ENCODE peak calls at places on chromosomes 5 and 9, in nine cellular contexts. A, Q, F, C, M, O, N, J and I are unnamed samples.

GRCh38 chr9:1429328-1429727 is 379.2 kb downstream of the DMRT2 start:
- DNase-seq in O (no peak), N (no peak), J (peak), C (no peak), M (no peak), F (no peak), Q (no peak), A (peak), I (no peak)

GRCh38 chr5:44365351-44365750 is 23.9 kb downstream of the FGF10 start:
- DNase-seq in F (peak), M (no peak), O (peak), Q (peak), C (no peak), N (no peak), J (peak), A (no peak), I (no peak)

GRCh38 chr5:53406630-53407316 is 73.7 kb upstream of the FST start:
- DNase-seq in N (no peak), Q (peak), A (peak), O (no peak), M (no peak), F (peak), C (peak), J (peak), I (peak)

GRCh38 chr9:9893837-9894236 is 719.0 kb downstream of the PTPRD start:
- DNase-seq in F (no peak), J (peak), Q (no peak), N (no peak), M (no peak), O (no peak), C (peak), A (no peak), I (no peak)

GRCh38 chr9:581673-582497 is 259.6 kb upstream of the DMRT1 start:
- DNase-seq in A (peak), J (no peak), F (no peak), M (no peak), C (no peak), O (no peak), N (peak), Q (no peak), I (no peak)

GRCh38 chr9:26169684-26170083 is 491.4 kb upstream of the TUSC1 start:
- DNase-seq in J (peak), Q (no peak), M (no peak), O (no peak), F (peak), C (no peak), A (peak), N (no peak), I (peak)

GRCh38 chr9:127862075-127863011 is 7.9 kb upstream of the ENG start:
- DNase-seq in A (no peak), N (peak), F (no peak), M (peak), O (no peak), Q (no peak), J (no peak), C (no peak), I (no peak)

GRCh38 chr5:96123418-96123817 is 161.8 kb upstream of the ELL2 start:
- DNase-seq in N (no peak), M (no peak), C (no peak), F (no peak), Q (no peak), A (no peak), O (no peak), J (no peak), I (no peak)

GRCh38 chr9:69071059-69071458 is 35.5 kb downstream of the FXN start:
- DNase-seq in M (no peak), J (no peak), O (no peak), N (no peak), Q (peak), F (no peak), C (no peak), A (no peak), I (no peak)

GRCh38 chr5:54701179-54701578 is 183.6 kb downstream of the SNX18 start:
- DNase-seq in Q (peak), M (no peak), O (peak), N (peak), A (peak), C (peak), F (peak), J (peak), I (peak)

GRCh38 chr5:65059681-65060598 is 291.2 kb downstream of the CWC27 start:
- DNase-seq in Q (peak), F (peak), J (peak), N (no peak), O (no peak), C (peak), M (no peak), A (no peak), I (peak)

GRCh38 chr5:6456766-6457370 is 8.2 kb downstream of the UBE2QL1 start:
- DNase-seq in O (no peak), N (no peak), C (no peak), M (no peak), J (no peak), Q (no peak), F (no peak), A (no peak), I (no peak)

GRCh38 chr5:122035913-122036312 is 42.1 kb downstream of the LOX start:
- DNase-seq in Q (no peak), O (no peak), J (no peak), C (no peak), F (no peak), A (no peak), N (no peak), M (no peak), I (no peak)

GRCh38 chr5:38329132-38329715 is 70.9 kb downstream of the EGFLAM start:
- DNase-seq in J (peak), F (no peak), O (no peak), C (peak), Q (no peak), A (peak), M (no peak), N (no peak), I (no peak)

GRCh38 chr5:38745836-38746732 is 99.7 kb upstream of the OSMR start:
- DNase-seq in N (no peak), J (no peak), M (no peak), F (no peak), O (no peak), A (no peak), Q (no peak), C (no peak), I (no peak)

GRCh38 chr5:59221769-59222168 is 638.9 kb downstream of the RAB3C start:
- DNase-seq in A (no peak), F (no peak), M (no peak), J (no peak), Q (no peak), N (no peak), O (no peak), C (no peak), I (no peak)
- TF ChIP-seq CTCF in A (no peak), F (no peak), M (no peak), J (no peak), Q (no peak), N (no peak), O (no peak), C (peak), I (no peak)

GRCh38 chr9:74282526-74283253 is 214.4 kb upstream of the RORB start:
- DNase-seq in O (no peak), J (no peak), M (no peak), A (no peak), F (no peak), N (no peak), C (no peak), Q (no peak), I (no peak)

GRCh38 chr9:74285075-74285474 is 212.1 kb upstream of the RORB start:
- DNase-seq in O (no peak), A (peak), F (no peak), N (no peak), M (no peak), C (no peak), J (peak), Q (no peak), I (no peak)

GRCh38 chr9:74277532-74277931 is 219.6 kb upstream of the RORB start:
- DNase-seq in M (peak), A (no peak), N (no peak), O (no peak), Q (no peak), F (no peak), J (no peak), C (no peak), I (no peak)

GRCh38 chr9:74284596-74284995 is 212.5 kb upstream of the RORB start:
- DNase-seq in O (no peak), A (no peak), Q (no peak), F (no peak), J (no peak), N (no peak), M (no peak), C (no peak), I (no peak)

DNA sequence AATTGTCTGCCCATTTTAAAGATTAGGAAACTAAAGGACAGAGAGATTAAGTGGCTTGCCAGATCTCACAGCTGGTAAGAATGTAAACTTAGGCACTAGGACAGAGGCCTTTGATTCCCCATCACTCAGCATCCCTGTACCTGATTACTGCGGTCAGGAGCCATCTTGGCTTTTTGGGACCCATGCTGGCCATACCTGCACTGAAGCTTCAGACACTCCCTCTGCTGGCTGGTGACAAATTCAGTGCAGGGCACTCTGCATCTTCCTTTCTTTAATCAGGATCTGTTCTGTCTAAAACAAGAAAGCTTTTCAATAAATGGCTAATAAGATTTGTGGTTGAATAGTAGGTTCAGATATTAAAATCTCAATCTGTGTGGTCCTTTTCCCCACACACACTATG is 215.5 kb upstream of the RORB start:
- DNase-seq in O (no peak), J (no peak), M (no peak), A (peak), C (no peak), N (no peak), F (no peak), Q (no peak), I (no peak)
- TF ChIP-seq CTCF in O (no peak), J (peak), M (no peak), A (no peak), C (peak), N (no peak), F (no peak), Q (no peak), I (no peak)

DNA sequence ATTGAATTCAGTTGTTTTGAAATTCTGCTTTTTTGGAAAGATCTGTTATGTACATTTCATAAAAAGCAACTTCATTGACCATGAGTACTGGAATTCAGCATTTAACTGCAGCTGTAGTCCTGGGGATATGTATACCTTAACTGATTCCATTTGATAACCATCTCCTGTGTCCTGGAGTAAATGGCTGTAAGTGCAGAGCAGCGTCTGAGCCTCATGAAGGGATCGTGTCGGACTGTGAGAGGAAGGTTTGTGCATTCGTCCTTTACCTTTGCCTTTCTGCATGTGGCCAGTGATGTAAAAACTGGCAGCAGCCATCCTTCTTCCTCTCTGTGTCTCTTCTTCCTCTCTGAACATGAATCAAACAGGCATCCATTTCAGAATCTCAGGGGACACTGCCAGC is 287.2 kb downstream of the FANCC start:
- DNase-seq in J (no peak), Q (no peak), F (no peak), M (no peak), O (no peak), C (no peak), N (no peak), A (no peak), I (no peak)
- TF ChIP-seq CTCF in J (no peak), Q (no peak), F (no peak), M (no peak), O (no peak), C (no peak), N (no peak), A (no peak), I (no peak)

GRCh38 chr9:99128133-99128406 is 23.2 kb downstream of the TGFBR1 start:
- DNase-seq in J (no peak), M (no peak), F (no peak), A (no peak), O (no peak), C (no peak), Q (no peak), N (no peak), I (no peak)

GRCh38 chr9:99127372-99128132 is 22.6 kb downstream of the TGFBR1 start:
- DNase-seq in J (peak), C (peak), F (peak), O (peak), M (no peak), A (no peak), N (no peak), Q (peak), I (peak)

GRCh38 chr9:99130069-99130468 is 25.2 kb downstream of the TGFBR1 start:
- DNase-seq in J (no peak), F (no peak), M (no peak), C (no peak), Q (no peak), A (no peak), O (no peak), N (no peak), I (no peak)

GRCh38 chr9:99126312-99126711 is 21.4 kb downstream of the TGFBR1 start:
- DNase-seq in M (no peak), J (peak), F (peak), N (no peak), Q (no peak), A (no peak), O (no peak), C (no peak), I (no peak)

DNA sequence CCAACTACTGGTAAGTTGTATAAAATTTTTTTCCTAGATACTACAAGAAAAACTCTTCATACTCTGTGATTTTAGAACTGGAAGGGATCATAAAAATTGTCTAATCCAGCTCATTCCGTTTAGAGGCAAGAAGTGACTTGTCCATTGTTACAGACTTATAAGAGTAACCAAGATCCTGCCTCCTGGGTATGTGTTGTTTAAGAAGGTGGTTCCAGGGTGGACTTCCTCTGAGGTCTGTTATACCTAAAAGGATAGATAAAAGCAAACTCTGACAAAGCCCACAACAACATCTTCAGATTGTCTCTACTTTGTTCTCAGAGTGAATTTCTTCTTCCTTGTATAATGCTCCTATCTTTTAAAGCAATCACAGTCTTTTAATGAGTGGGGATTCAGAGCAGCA is 24.2 kb downstream of the TGFBR1 start:
- DNase-seq in O (no peak), A (no peak), C (no peak), Q (no peak), M (no peak), N (no peak), J (no peak), F (no peak), I (no peak)
- TF ChIP-seq CTCF in O (no peak), A (no peak), C (no peak), Q (no peak), M (no peak), N (no peak), J (no peak), F (no peak), I (no peak)

DNA sequence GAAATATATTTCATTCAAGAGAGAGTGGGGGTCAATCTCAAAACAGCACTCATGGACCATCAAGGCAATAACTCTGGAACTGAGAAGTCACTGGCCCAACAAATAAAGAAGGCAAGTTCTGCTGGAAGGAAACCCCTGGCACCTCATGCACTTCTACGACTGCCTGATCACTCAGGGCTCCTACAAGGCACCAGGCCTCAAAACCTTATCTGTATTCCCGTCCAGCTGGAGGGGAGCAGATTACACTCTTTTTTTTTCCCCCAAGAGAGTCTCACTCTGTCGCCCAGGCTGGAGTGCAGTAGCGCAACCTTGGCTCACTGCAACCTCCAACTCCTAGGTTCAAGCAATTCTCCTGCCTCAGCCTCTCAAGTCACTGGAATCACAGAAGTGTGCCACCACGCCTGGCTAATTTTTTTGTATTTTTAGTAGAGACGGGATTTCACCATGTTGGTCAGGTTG is 49.9 kb downstream of the P4HA2 start:
- DNase-seq in A (no peak), M (no peak), C (no peak), F (no peak), J (no peak), Q (no peak), O (no peak), N (no peak), I (no peak)
- TF ChIP-seq CTCF in A (no peak), M (no peak), C (no peak), F (no peak), J (no peak), Q (no peak), O (no peak), N (no peak), I (no peak)

GRCh38 chr9:71769175-71770165 is 1.2 kb upstream of the CEMIP2 start:
- DNase-seq in A (peak), C (no peak), F (no peak), J (peak), Q (peak), M (peak), N (peak), O (peak), I (peak)
- TF ChIP-seq CTCF in A (peak), C (no peak), F (peak), J (no peak), Q (peak), M (peak), N (peak), O (peak), I (peak)

GRCh38 chr9:95440447-95440846 is 76.3 kb downstream of the PTCH1 start:
- DNase-seq in Q (no peak), F (no peak), A (no peak), O (no peak), N (no peak), C (no peak), J (no peak), M (no peak), I (no peak)
- TF ChIP-seq CTCF in Q (no peak), F (no peak), A (no peak), O (no peak), N (no peak), C (no peak), J (no peak), M (no peak), I (no peak)

DNA sequence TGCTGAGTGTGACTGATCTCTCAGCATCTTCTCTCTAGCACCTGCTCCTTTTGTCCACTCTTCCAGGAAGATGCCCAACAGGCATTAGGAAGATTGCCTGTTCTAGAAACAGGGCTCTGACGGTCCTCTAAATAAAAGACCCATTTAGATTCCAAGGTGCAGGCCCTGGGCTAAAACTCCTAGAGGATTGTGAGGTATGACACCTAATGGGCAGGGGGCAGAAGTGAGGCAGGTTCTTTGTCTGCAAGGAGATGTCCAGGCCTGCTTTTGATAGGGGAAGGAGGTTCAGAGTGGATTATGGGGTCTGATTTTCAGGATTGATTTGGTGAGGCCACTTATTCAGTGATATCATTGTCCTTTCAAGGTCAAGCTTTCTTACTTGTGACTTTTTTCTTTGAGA is 140.8 kb upstream of the TRPC7 start:
- DNase-seq in M (no peak), A (no peak), Q (no peak), C (no peak), O (no peak), F (no peak), N (no peak), J (no peak), I (no peak)
- TF ChIP-seq CTCF in M (no peak), A (no peak), Q (no peak), C (no peak), O (no peak), F (no peak), N (no peak), J (no peak), I (no peak)

GRCh38 chr9:99563364-99563763 is 258.3 kb upstream of the NR4A3 start:
- DNase-seq in F (no peak), M (no peak), O (no peak), J (peak), N (no peak), C (no peak), Q (no peak), A (peak), I (no peak)
- TF ChIP-seq CTCF in F (no peak), M (no peak), O (no peak), J (peak), N (no peak), C (peak), Q (no peak), A (no peak), I (peak)

GRCh38 chr9:71977003-71977402 is 65.6 kb downstream of the C9orf85 start:
- DNase-seq in C (no peak), A (no peak), Q (no peak), N (no peak), O (no peak), F (no peak), M (no peak), J (no peak), I (no peak)

GRCh38 chr9:71980266-71981018 is 69.0 kb downstream of the C9orf85 start:
- DNase-seq in A (no peak), Q (no peak), N (no peak), F (no peak), M (no peak), O (no peak), C (no peak), J (no peak), I (no peak)

GRCh38 chr9:71975833-71976232 is 64.4 kb downstream of the C9orf85 start:
- DNase-seq in F (no peak), A (no peak), Q (peak), O (no peak), M (no peak), J (no peak), N (no peak), C (no peak), I (peak)
- TF ChIP-seq CTCF in F (peak), A (peak), Q (no peak), O (peak), M (no peak), J (no peak), N (no peak), C (no peak), I (peak)